ENCODE peak calls at places on chromosomes 7 and 10, in four cellular contexts. Y is dorsolateral prefrontal cortex, I is ovary, U is HCEC 1CT. M is an unnamed sample.

GRCh38 chr7:105215182-105215581 is 173.5 kb downstream of the SRPK2 start:
- DNase-seq in Y (no peak), I (no peak), U (no peak), M (no peak)

GRCh38 chr7:123259759-123260158 is 60.0 kb upstream of the SLC13A1 start:
- DNase-seq in Y (no peak), I (no peak), U (no peak), M (no peak)

GRCh38 chr7:73342645-73343044 is 14.7 kb downstream of the FKBP6 start:
- DNase-seq in Y (no peak), I (no peak), U (peak; percentile 43), M (peak; percentile 60)

GRCh38 chr7:108135446-108136190 is 5.5 kb upstream of the LAMB4 start:
- DNase-seq in Y (no peak), I (no peak), U (no peak), M (no peak)

GRCh38 chr10:99430116-99430450 is 341 bp downstream of the GOT1 start:
- DNase-seq in Y (no peak), I (no peak), U (peak; percentile 9), M (peak; percentile 5)

GRCh38 chr10:112584276-112584675 is 137.3 kb downstream of the VTI1A start:
- DNase-seq in Y (no peak), I (no peak), U (peak; percentile 26), M (no peak)

GRCh38 chr10:92873029-92873428 is 24.7 kb downstream of the EXOC6 start:
- DNase-seq in Y (no peak), I (no peak), U (no peak), M (no peak)

GRCh38 chr10:31875608-31876007 is 53.0 kb downstream of the ARHGAP12 start:
- DNase-seq in Y (no peak), I (no peak), U (no peak), M (no peak)

GRCh38 chr10:95818663-95819062 is 62.7 kb downstream of the ENTPD1 start:
- DNase-seq in Y (no peak), I (no peak), U (peak; percentile 72), M (peak; percentile 80)

GRCh38 chr10:103449208-103450144 is 2.7 kb downstream of the CALHM2 start:
- DNase-seq in Y (no peak), I (no peak), U (no peak), M (no peak)

GRCh38 chr7:45342236-45342635 is 184.6 kb downstream of the RAMP3 start:
- DNase-seq in Y (no peak), I (no peak), U (no peak), M (no peak)

GRCh38 chr10:50512743-50513416 is 110.9 kb downstream of the SGMS1 start:
- DNase-seq in Y (no peak), I (no peak), U (no peak), M (no peak)

GRCh38 chr7:151244871-151245346 is 3.6 kb downstream of the SMARCD3 start:
- DNase-seq in Y (no peak), I (no peak), U (no peak), M (no peak)

GRCh38 chr10:96097865-96098264 is 32.2 kb upstream of the ZNF518A start:
- DNase-seq in Y (no peak), I (no peak), U (no peak), M (no peak)

GRCh38 chr7:84455788-84456187 is 261.2 kb upstream of the SEMA3A start:
- DNase-seq in Y (no peak), I (no peak), U (peak; percentile 47), M (peak; percentile 20)

GRCh38 chr7:149718730-149719049 is 54.7 kb downstream of the ZNF467 start:
- DNase-seq in Y (no peak), I (no peak), U (no peak), M (no peak)

GRCh38 chr7:14000247-14000646 is 10.8 kb upstream of the ETV1 start:
- DNase-seq in Y (no peak), I (no peak), U (no peak), M (no peak)

GRCh38 chr10:5047912-5048628 is 44.4 kb upstream of the AKR1C2 start:
- DNase-seq in Y (no peak), I (no peak), U (peak; percentile 78), M (no peak)

GRCh38 chr10:102279104-102279503 is 33.8 kb downstream of the GBF1 start:
- DNase-seq in Y (no peak), I (no peak), U (no peak), M (no peak)

GRCh38 chr10:90822508-90822907 is 35.3 kb downstream of the HTR7 start:
- DNase-seq in Y (no peak), I (no peak), U (no peak), M (no peak)